ENCODE peak calls at places on chromosome 11, in nine cellular contexts. I is stimulated activated CD4-positive, alpha-beta T cell treated with anti-CD3 and anti-CD28 coated beads, Interleukin-1b, Interleukin-23, amount 100 ng/mL, for 48 hours; X is amniotic stem cell; U is brain microvascular endothelial cell; N is fibroblast of villous mesenchyme; M is neural crest cell; H is WTC11; L is NCI-H1105; F is cardiac fibroblast. D is an unnamed sample.

GRCh38 chr11:99548264-99548663 is 527.5 kb downstream of the CNTN5 start:
- DNase-seq in I (no peak), X (no peak), U (no peak), N (no peak), M (no peak), H (no peak), L (no peak), F (peak), D (no peak)

GRCh38 chr11:31786996-31787685 is 24.0 kb downstream of the PAX6 start:
- DNase-seq in I (no peak), X (no peak), U (no peak), N (no peak), M (no peak), H (no peak), L (no peak), F (no peak), D (no peak)

GRCh38 chr11:47941907-47942558 is 38.3 kb upstream of the PTPRJ start:
- DNase-seq in I (no peak), X (no peak), U (no peak), N (no peak), M (no peak), H (no peak), L (no peak), F (no peak), D (peak)

GRCh38 chr11:94734563-94735275 is 33.4 kb upstream of the AMOTL1 start:
- DNase-seq in I (no peak), X (no peak), U (no peak), N (no peak), M (no peak), H (peak), L (no peak), F (no peak), D (no peak)

GRCh38 chr11:6746626-6747025 is 25.1 kb downstream of the OR2AG2 start:
- DNase-seq in I (no peak), X (no peak), U (no peak), N (no peak), M (no peak), H (no peak), L (no peak), F (no peak), D (no peak)

GRCh38 chr11:10550503-10550902 is 9.5 kb upstream of the RNF141 start:
- DNase-seq in I (no peak), X (peak), U (peak), N (peak), M (no peak), H (no peak), L (no peak), F (peak), D (peak)

GRCh38 chr11:133991101-133991500 is 34.3 kb upstream of the IGSF9B start:
- DNase-seq in I (no peak), X (no peak), U (no peak), N (no peak), M (no peak), H (no peak), L (no peak), F (no peak), D (no peak)

GRCh38 chr11:122853261-122853660 is 15.0 kb downstream of the CRTAM start:
- DNase-seq in I (no peak), X (no peak), U (no peak), N (no peak), M (no peak), H (no peak), L (no peak), F (no peak), D (no peak)

GRCh38 chr11:118898400-118899295 is 15.0 kb downstream of the CXCR5 start:
- DNase-seq in I (no peak), X (no peak), U (no peak), N (no peak), M (no peak), H (no peak), L (no peak), F (no peak), D (no peak)

GRCh38 chr11:32561835-32562234 is 21.8 kb upstream of the EIF3M start:
- DNase-seq in I (no peak), X (no peak), U (no peak), N (no peak), M (no peak), H (no peak), L (no peak), F (no peak), D (no peak)

GRCh38 chr11:66315498-66315885 is 1.4 kb downstream of the CD248 start:
- DNase-seq in I (no peak), X (no peak), U (no peak), N (peak), M (no peak), H (no peak), L (no peak), F (no peak), D (no peak)

GRCh38 chr11:116078101-116078561 is 573.9 kb upstream of the CADM1 start:
- DNase-seq in I (no peak), X (no peak), U (no peak), N (no peak), M (peak), H (peak), L (no peak), F (no peak), D (no peak)

GRCh38 chr11:129249351-129249750 is 57.2 kb upstream of the ARHGAP32 start:
- DNase-seq in I (no peak), X (no peak), U (peak), N (peak), M (no peak), H (no peak), L (no peak), F (peak), D (peak)

GRCh38 chr11:34343153-34343552 is 14.7 kb downstream of the ABTB2 start:
- DNase-seq in I (no peak), X (no peak), U (peak), N (peak), M (no peak), H (no peak), L (no peak), F (peak), D (peak)

GRCh38 chr11:8038393-8038792 is 42.6 kb upstream of the TUB start:
- DNase-seq in I (no peak), X (no peak), U (no peak), N (no peak), M (peak), H (no peak), L (peak), F (no peak), D (no peak)

GRCh38 chr11:85551881-85552280 is 75.3 kb downstream of the DLG2 start:
- DNase-seq in I (no peak), X (no peak), U (no peak), N (no peak), M (no peak), H (no peak), L (no peak), F (no peak), D (no peak)